ENCODE peak calls at places on chromosomes 4 and X, in four cellular contexts. F is HEK293T, T is HepG2, C is GM12878. E is an unnamed sample.

GRCh38 chr4:3307060-3307459 is 14.2 kb downstream of the RGS12 start:
- DNase-seq in F (no peak), T (no peak), C (no peak), E (no peak)

GRCh38 chrX:153992180-153992579 is 19.6 kb downstream of the TMEM187 start:
- DNase-seq in F (no peak), T (no peak), C (no peak), E (no peak)

GRCh38 chrX:29852767-29853166 is 362.6 kb upstream of the MAGEB2 start:
- DNase-seq in F (no peak), T (no peak), C (no peak), E (no peak)

GRCh38 chrX:154441984-154442707 is 1.8 kb upstream of the FAM50A start:
- DNase-seq in F (no peak), T (no peak), C (no peak), E (no peak)

GRCh38 chrX:38694394-38694793 is 106.9 kb upstream of the MID1IP1 start:
- DNase-seq in F (no peak), T (no peak), C (no peak), E (no peak)

GRCh38 chrX:14398725-14399124 is 130.6 kb upstream of the GLRA2 start:
- DNase-seq in F (no peak), T (no peak), C (no peak), E (no peak)

GRCh38 chr4:24979554-24979953 is 51.2 kb downstream of the LGI2 start:
- DNase-seq in F (no peak), T (no peak), C (no peak), E (no peak)

GRCh38 chr4:94678896-94679295 is 78.9 kb upstream of the BMPR1B start:
- DNase-seq in F (no peak), T (no peak), C (no peak), E (no peak)

GRCh38 chrX:2345562-2345961 is 155.2 kb downstream of the DHRSX start:
- DNase-seq in F (no peak), T (no peak), C (no peak), E (no peak)

GRCh38 chr4:878796-879729 is 53.1 kb downstream of the GAK start:
- DNase-seq in F (no peak), T (no peak), C (no peak), E (no peak)

GRCh38 chrX:54950730-54951375 is 30.2 kb downstream of the TRO start:
- DNase-seq in F (no peak), T (no peak), C (no peak), E (no peak)

GRCh38 chr4:22071749-22072148 is 123.2 kb upstream of the KCNIP4 start:
- DNase-seq in F (no peak), T (no peak), C (no peak), E (no peak)

GRCh38 chr4:2792711-2793577 is at the start of gene SH3BP2:
- DNase-seq in F (peak), T (peak), C (no peak), E (peak)

GRCh38 chr4:40750461-40751258 is 905 bp downstream of the NSUN7 start:
- DNase-seq in F (no peak), T (no peak), C (no peak), E (no peak)

GRCh38 chr4:183185018-183185417 is 86.0 kb downstream of the WWC2 start:
- DNase-seq in F (no peak), T (no peak), C (no peak), E (no peak)

GRCh38 chr4:13219971-13220370 is 264.2 kb downstream of the RAB28 start:
- DNase-seq in F (no peak), T (no peak), C (no peak), E (no peak)

GRCh38 chrX:44828008-44828605 is 15.7 kb upstream of the DUSP21 start:
- DNase-seq in F (no peak), T (no peak), C (no peak), E (no peak)

GRCh38 chrX:47590984-47591383 is 8.7 kb downstream of the TIMP1 start:
- DNase-seq in F (no peak), T (no peak), C (no peak), E (no peak)

GRCh38 chrX:109782994-109783711 is 50.1 kb upstream of the ACSL4 start:
- DNase-seq in F (no peak), T (no peak), C (no peak), E (no peak)

GRCh38 chr4:158783775-158784174 is 14.9 kb downstream of the FNIP2 start:
- DNase-seq in F (no peak), T (no peak), C (no peak), E (no peak)

GRCh38 chr4:156888762-156889161 is 82.8 kb downstream of the PDGFC start:
- DNase-seq in F (no peak), T (no peak), C (no peak), E (no peak)

GRCh38 chrX:119885554-119886428 is 9.9 kb upstream of the AKAP14 start:
- DNase-seq in F (no peak), T (peak), C (no peak), E (peak)

GRCh38 chrX:48891402-48892288 is 5.9 kb downstream of the TIMM17B start:
- DNase-seq in F (peak), T (peak), C (no peak), E (peak)

GRCh38 chrX:40008841-40009461 is 88.8 kb downstream of the BCOR start:
- DNase-seq in F (no peak), T (no peak), C (no peak), E (no peak)

GRCh38 chrX:51956441-51956840 is 63.0 kb downstream of the MAGED1 start:
- DNase-seq in F (no peak), T (no peak), C (no peak), E (no peak)

GRCh38 chr4:6769138-6769983 is 13.2 kb upstream of the KIAA0232 start:
- DNase-seq in F (no peak), T (no peak), C (no peak), E (no peak)

DNA sequence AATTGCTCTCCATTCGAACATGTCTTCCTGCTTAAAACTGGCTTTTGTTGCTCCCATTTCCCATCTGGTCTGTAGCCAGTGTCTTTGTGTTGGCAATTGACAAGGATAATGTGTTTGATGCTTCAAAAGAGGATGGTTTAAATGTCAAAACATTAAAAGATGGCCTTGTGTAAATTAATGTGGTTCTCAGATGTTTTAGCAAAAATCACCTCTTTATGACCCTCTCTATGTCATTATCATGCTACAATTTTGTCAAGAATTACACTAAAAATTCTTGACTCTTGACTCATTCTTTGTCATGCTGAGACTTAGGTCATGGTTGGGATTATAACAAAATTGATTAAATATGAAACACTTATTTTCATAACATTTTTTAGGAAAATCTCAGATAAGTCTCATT is 47.4 kb downstream of the TMEM131L start:
- DNase-seq in F (no peak), T (no peak), C (no peak), E (no peak)
- TF ChIP-seq TARDBP in F (no peak), T (no peak), C (no peak), E (no peak)

GRCh38 chr4:100391913-100392312 is 125.9 kb downstream of the EMCN start:
- DNase-seq in F (no peak), T (no peak), C (no peak), E (no peak)
- TF ChIP-seq TARDBP in F (no peak), T (no peak), C (no peak), E (no peak)

GRCh38 chr4:112352736-112353135 is 55.6 kb downstream of the ALPK1 start:
- DNase-seq in F (no peak), T (no peak), C (no peak), E (no peak)

GRCh38 chr4:112343330-112343729 is 46.2 kb downstream of the ALPK1 start:
- DNase-seq in F (no peak), T (no peak), C (no peak), E (no peak)

GRCh38 chr4:112348488-112349158 is 51.5 kb downstream of the ALPK1 start:
- DNase-seq in F (peak), T (peak), C (no peak), E (peak)
- TF ChIP-seq TARDBP in F (no peak), T (no peak), C (no peak), E (no peak)

DNA sequence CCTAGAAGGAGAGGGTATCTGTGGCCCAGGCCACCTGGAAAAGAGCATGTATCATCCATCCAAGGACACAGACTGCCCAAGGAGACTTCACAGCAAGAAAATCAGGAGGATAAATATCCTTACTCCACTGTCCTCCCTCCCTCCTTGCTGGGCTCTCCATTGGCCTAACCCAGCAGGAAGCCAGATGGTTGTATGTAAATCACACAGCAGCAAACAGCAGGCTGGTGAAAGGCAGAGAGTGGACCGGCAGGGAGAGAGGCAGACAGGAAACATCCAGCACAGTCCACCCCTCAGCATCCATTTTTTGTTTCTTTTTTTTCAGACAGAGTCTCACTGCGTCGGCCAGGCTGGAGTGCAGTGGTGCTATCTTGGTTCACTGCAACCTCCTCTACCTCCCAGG is 17.5 kb downstream of the TXK start:
- DNase-seq in F (no peak), T (no peak), C (no peak), E (no peak)
- TF ChIP-seq TARDBP in F (no peak), T (no peak), C (no peak), E (no peak)

GRCh38 chrX:152912641-152913040 is 14.8 kb downstream of the ZNF185 start:
- DNase-seq in F (no peak), T (no peak), C (no peak), E (no peak)
- TF ChIP-seq TARDBP in F (no peak), T (no peak), C (no peak), E (no peak)

DNA sequence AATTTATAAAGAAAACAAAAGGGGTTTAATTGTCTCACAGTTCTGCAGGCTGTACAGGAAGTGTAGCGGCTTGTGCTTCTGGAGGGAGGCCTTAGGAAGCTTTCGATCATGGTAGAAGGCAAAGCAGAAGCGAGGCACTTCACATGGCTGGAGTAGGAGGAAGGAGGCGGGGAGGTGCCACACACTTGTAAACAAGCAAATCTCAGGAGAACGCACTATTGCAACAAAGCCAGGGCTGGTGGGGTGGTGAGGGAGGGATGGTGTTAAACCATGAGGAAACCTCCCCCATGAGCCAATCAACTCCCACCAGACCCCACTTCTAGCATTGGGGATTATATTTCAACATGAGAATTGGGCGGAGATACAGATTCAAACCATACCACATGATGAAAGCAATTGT is 1116.3 kb downstream of the FAT4 start:
- DNase-seq in F (no peak), T (no peak), C (no peak), E (no peak)
- TF ChIP-seq TARDBP in F (no peak), T (no peak), C (no peak), E (no peak)

GRCh38 chrX:149124526-149125108 is 380.5 kb downstream of the IDS start:
- DNase-seq in F (no peak), T (no peak), C (no peak), E (no peak)
- TF ChIP-seq TARDBP in F (no peak), T (no peak), C (no peak), E (no peak)

GRCh38 chr4:106569151-106570029 is 200.8 kb upstream of the GIMD1 start:
- DNase-seq in F (no peak), T (no peak), C (no peak), E (no peak)

DNA sequence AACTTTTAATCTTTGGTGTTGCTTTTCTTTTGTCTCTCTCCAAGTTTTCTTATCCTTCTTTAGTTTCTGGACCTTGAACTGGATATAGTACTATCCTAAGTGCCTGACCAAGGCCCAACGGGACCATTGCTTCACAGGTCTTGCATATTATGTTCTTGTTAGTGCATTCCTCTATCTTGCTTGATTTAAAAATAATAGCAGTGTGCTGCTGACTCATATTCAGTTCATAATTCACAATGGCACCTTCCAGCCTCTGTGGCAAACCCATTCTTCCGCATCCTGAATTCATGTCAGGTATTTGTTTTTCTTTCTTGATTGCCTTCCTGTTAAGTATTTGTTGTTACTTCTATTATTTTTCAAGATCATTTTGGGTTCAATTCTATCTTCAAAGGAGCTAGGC is 197.1 kb upstream of the GIMD1 start:
- DNase-seq in F (no peak), T (no peak), C (no peak), E (no peak)
- TF ChIP-seq TARDBP in F (no peak), T (no peak), C (no peak), E (no peak)

GRCh38 chr4:170423137-170423536 is 333.4 kb upstream of the AADAT start:
- DNase-seq in F (no peak), T (no peak), C (no peak), E (no peak)
- TF ChIP-seq TARDBP in F (no peak), T (no peak), C (no peak), E (no peak)

GRCh38 chrX:68369559-68369958 is 63.7 kb downstream of the OPHN1 start:
- DNase-seq in F (no peak), T (no peak), C (no peak), E (no peak)

GRCh38 chrX:68363984-68364383 is 69.3 kb downstream of the OPHN1 start:
- DNase-seq in F (no peak), T (no peak), C (no peak), E (no peak)

GRCh38 chrX:68365356-68365755 is 67.9 kb downstream of the OPHN1 start:
- DNase-seq in F (no peak), T (no peak), C (no peak), E (no peak)
- TF ChIP-seq TARDBP in F (no peak), T (no peak), C (no peak), E (no peak)